ENCODE peak calls at places on chromosomes 13 and 19, in six cellular contexts. One of them, this sample, is unnamed.

GRCh38 chr13:111916201-111916600 is 150.7 kb upstream of the SOX1 start:
- DNase-seq in AG04449: no peak
- DNase-seq in body of pancreas: peak
- DNase-seq in kidney epithelial cell: no peak
- DNase-seq in AG10803: no peak
- DNase-seq in GM13977: no peak
- DNase-seq in this sample: no peak

GRCh38 chr19:48629599-48630288 is 7.4 kb downstream of the DBP start:
- DNase-seq in AG04449: no peak
- DNase-seq in body of pancreas: no peak
- DNase-seq in kidney epithelial cell: no peak
- DNase-seq in AG10803: no peak
- DNase-seq in GM13977: no peak
- DNase-seq in this sample: peak

GRCh38 chr13:32881074-32881791 is 135.0 kb upstream of the KL start:
- DNase-seq in AG04449: peak
- DNase-seq in body of pancreas: no peak
- DNase-seq in kidney epithelial cell: no peak
- DNase-seq in AG10803: peak
- DNase-seq in GM13977: no peak
- DNase-seq in this sample: no peak

GRCh38 chr13:79490846-79491245 is 9.9 kb downstream of the NDFIP2 start:
- DNase-seq in AG04449: no peak
- DNase-seq in body of pancreas: no peak
- DNase-seq in kidney epithelial cell: no peak
- DNase-seq in AG10803: no peak
- DNase-seq in GM13977: no peak
- DNase-seq in this sample: no peak

GRCh38 chr19:51079486-51080110 is 3.1 kb downstream of the KLK14 start:
- DNase-seq in AG04449: no peak
- DNase-seq in body of pancreas: peak
- DNase-seq in kidney epithelial cell: no peak
- DNase-seq in AG10803: no peak
- DNase-seq in GM13977: no peak
- DNase-seq in this sample: no peak

GRCh38 chr13:106499905-106500304 is 35.6 kb downstream of the EFNB2 start:
- DNase-seq in AG04449: no peak
- DNase-seq in body of pancreas: no peak
- DNase-seq in kidney epithelial cell: no peak
- DNase-seq in AG10803: no peak
- DNase-seq in GM13977: no peak
- DNase-seq in this sample: peak

GRCh38 chr19:48413879-48414623 is 20.6 kb downstream of the GRIN2D start:
- DNase-seq in AG04449: no peak
- DNase-seq in body of pancreas: no peak
- DNase-seq in kidney epithelial cell: no peak
- DNase-seq in AG10803: peak
- DNase-seq in GM13977: no peak
- DNase-seq in this sample: no peak

GRCh38 chr19:8340341-8341096 is 2.5 kb downstream of the KANK3 start:
- DNase-seq in AG04449: no peak
- DNase-seq in body of pancreas: no peak
- DNase-seq in kidney epithelial cell: no peak
- DNase-seq in AG10803: no peak
- DNase-seq in GM13977: peak
- DNase-seq in this sample: no peak

GRCh38 chr13:50994651-50995050 is 85.1 kb downstream of the RNASEH2B start:
- DNase-seq in AG04449: no peak
- DNase-seq in body of pancreas: no peak
- DNase-seq in kidney epithelial cell: no peak
- DNase-seq in AG10803: no peak
- DNase-seq in GM13977: no peak
- DNase-seq in this sample: no peak

GRCh38 chr19:41541990-41542584 is 33.9 kb upstream of the CEACAM21 start:
- DNase-seq in AG04449: no peak
- DNase-seq in body of pancreas: peak
- DNase-seq in kidney epithelial cell: no peak
- DNase-seq in AG10803: peak
- DNase-seq in GM13977: no peak
- DNase-seq in this sample: peak

GRCh38 chr19:33205531-33206260 is 11.6 kb downstream of the LRP3 start:
- DNase-seq in AG04449: no peak
- DNase-seq in body of pancreas: no peak
- DNase-seq in kidney epithelial cell: no peak
- DNase-seq in AG10803: no peak
- DNase-seq in GM13977: no peak
- DNase-seq in this sample: no peak

GRCh38 chr19:45498411-45499195 is at the start of gene PPM1N:
- DNase-seq in AG04449: no peak
- DNase-seq in body of pancreas: no peak
- DNase-seq in kidney epithelial cell: no peak
- DNase-seq in AG10803: peak
- DNase-seq in GM13977: peak
- DNase-seq in this sample: peak

GRCh38 chr19:15776991-15777787 is 10.3 kb upstream of the OR10H5 start:
- DNase-seq in AG04449: no peak
- DNase-seq in body of pancreas: no peak
- DNase-seq in kidney epithelial cell: no peak
- DNase-seq in AG10803: no peak
- DNase-seq in GM13977: no peak
- DNase-seq in this sample: no peak

GRCh38 chr13:32804673-32805260 is 211.5 kb upstream of the KL start:
- DNase-seq in AG04449: no peak
- DNase-seq in body of pancreas: no peak
- DNase-seq in kidney epithelial cell: no peak
- DNase-seq in AG10803: no peak
- DNase-seq in GM13977: no peak
- DNase-seq in this sample: no peak

GRCh38 chr13:74452881-74453280 is 318.7 kb upstream of the KLF12 start:
- DNase-seq in AG04449: no peak
- DNase-seq in body of pancreas: no peak
- DNase-seq in kidney epithelial cell: no peak
- DNase-seq in AG10803: no peak
- DNase-seq in GM13977: no peak
- DNase-seq in this sample: no peak

GRCh38 chr19:21084343-21084742 is 2.3 kb downstream of the ZNF714 start:
- DNase-seq in AG04449: no peak
- DNase-seq in body of pancreas: no peak
- DNase-seq in kidney epithelial cell: peak
- DNase-seq in AG10803: peak
- DNase-seq in GM13977: peak
- DNase-seq in this sample: peak

GRCh38 chr13:114219406-114219805 is 15.3 kb upstream of the CDC16 start:
- DNase-seq in AG04449: no peak
- DNase-seq in body of pancreas: no peak
- DNase-seq in kidney epithelial cell: no peak
- DNase-seq in AG10803: no peak
- DNase-seq in GM13977: no peak
- DNase-seq in this sample: no peak

DNA sequence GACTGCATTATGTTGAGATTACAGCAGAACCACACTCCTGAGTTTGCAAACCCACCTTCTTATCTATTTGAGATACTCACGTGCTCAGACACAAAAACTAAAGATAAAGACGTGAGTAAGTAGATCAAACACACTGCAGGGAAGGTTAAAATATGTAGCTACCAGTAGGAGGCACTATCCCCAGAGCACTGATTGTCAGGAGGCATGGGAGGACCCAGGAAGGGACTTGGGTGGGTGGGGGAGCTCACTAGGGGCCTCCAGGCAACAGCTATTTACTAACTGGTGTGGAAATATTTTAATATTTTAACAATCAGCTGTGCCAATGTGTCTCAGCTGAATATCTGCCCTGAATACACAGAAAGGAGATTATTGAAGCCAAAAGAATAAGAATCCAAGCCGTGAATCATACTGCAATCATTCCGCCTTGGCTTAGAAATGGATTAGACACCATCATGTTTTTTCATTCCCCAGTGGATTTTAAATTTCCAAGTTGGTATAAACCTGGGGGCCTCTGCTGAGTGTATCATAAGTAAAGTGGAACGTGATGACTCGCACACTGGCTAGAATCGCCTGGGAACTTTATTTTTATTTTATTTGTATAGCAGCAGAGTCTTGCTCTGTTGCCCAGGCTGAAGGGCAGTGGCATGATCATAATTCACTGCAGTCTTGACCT is 73.2 kb upstream of the CACNA1A start:
- DNase-seq in AG04449: peak
- DNase-seq in body of pancreas: no peak
- DNase-seq in kidney epithelial cell: no peak
- DNase-seq in AG10803: peak
- DNase-seq in GM13977: no peak
- DNase-seq in this sample: no peak
- TF ChIP-seq CTCF in AG04449: no peak
- TF ChIP-seq CTCF in body of pancreas: no peak
- TF ChIP-seq CTCF in kidney epithelial cell: no peak
- TF ChIP-seq CTCF in AG10803: peak
- TF ChIP-seq CTCF in GM13977: no peak
- TF ChIP-seq CTCF in this sample: peak

GRCh38 chr19:4386038-4386782 is 14.1 kb downstream of the SH3GL1 start:
- DNase-seq in AG04449: no peak
- DNase-seq in body of pancreas: no peak
- DNase-seq in kidney epithelial cell: no peak
- DNase-seq in AG10803: peak
- DNase-seq in GM13977: no peak
- DNase-seq in this sample: no peak
- TF ChIP-seq CTCF in AG04449: no peak
- TF ChIP-seq CTCF in body of pancreas: no peak
- TF ChIP-seq CTCF in kidney epithelial cell: no peak
- TF ChIP-seq CTCF in AG10803: peak
- TF ChIP-seq CTCF in GM13977: no peak
- TF ChIP-seq CTCF in this sample: no peak

GRCh38 chr19:16836906-16837362 is 7.7 kb downstream of the SIN3B start:
- DNase-seq in AG04449: no peak
- DNase-seq in body of pancreas: no peak
- DNase-seq in kidney epithelial cell: no peak
- DNase-seq in AG10803: no peak
- DNase-seq in GM13977: no peak
- DNase-seq in this sample: no peak

GRCh38 chr19:16841391-16841926 is 12.3 kb downstream of the SIN3B start:
- DNase-seq in AG04449: no peak
- DNase-seq in body of pancreas: no peak
- DNase-seq in kidney epithelial cell: no peak
- DNase-seq in AG10803: no peak
- DNase-seq in GM13977: no peak
- DNase-seq in this sample: no peak

GRCh38 chr19:16834747-16835146 is 5.5 kb downstream of the SIN3B start:
- DNase-seq in AG04449: no peak
- DNase-seq in body of pancreas: no peak
- DNase-seq in kidney epithelial cell: no peak
- DNase-seq in AG10803: no peak
- DNase-seq in GM13977: no peak
- DNase-seq in this sample: peak

GRCh38 chr19:16831531-16831930 is 2.3 kb downstream of the SIN3B start:
- DNase-seq in AG04449: no peak
- DNase-seq in body of pancreas: no peak
- DNase-seq in kidney epithelial cell: no peak
- DNase-seq in AG10803: no peak
- DNase-seq in GM13977: no peak
- DNase-seq in this sample: no peak

DNA sequence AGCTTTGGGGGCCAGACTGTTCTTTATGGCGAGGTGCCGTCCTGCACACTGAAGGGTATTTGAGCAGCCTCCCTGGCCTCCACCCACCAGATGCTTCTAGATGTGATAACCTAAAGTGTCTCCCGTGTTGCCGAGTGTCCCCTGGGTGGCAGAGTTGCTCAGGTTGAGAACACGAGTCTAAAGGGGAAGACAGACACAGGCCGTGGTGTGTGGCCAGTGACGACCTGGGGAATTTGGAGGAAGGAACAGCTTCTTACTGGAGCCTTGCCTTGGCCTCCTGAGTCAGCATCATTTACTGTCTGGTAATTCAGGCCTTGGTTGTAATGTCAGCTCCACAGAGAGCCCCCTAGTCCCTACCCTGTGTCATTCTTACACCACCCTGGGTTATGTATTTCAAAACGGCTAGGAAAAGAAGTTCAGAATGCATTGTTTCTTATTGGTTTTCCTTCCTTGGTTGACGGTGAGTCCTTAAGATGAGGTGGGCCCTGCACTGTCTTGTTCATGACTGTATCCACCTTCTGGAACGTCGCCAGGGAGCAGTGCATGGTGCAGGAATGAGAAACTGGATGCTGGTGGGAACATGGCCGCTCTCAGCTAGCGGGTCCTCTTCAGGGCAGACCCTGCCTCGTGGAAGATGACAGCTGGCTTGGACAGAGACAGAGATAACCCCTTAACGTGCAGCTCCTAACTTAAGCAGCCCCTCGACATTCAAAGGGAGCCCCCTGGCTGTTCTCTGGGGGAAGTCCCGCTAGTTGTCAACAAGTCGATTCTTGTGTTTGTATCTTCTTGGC is 7.1 kb downstream of the SIN3B start:
- DNase-seq in AG04449: no peak
- DNase-seq in body of pancreas: no peak
- DNase-seq in kidney epithelial cell: no peak
- DNase-seq in AG10803: no peak
- DNase-seq in GM13977: peak
- DNase-seq in this sample: peak
- TF ChIP-seq CTCF in AG04449: no peak
- TF ChIP-seq CTCF in body of pancreas: no peak
- TF ChIP-seq CTCF in kidney epithelial cell: peak
- TF ChIP-seq CTCF in AG10803: peak
- TF ChIP-seq CTCF in GM13977: peak
- TF ChIP-seq CTCF in this sample: no peak

GRCh38 chr13:46143239-46143701 is 38.4 kb upstream of the CPB2 start:
- DNase-seq in AG04449: no peak
- DNase-seq in body of pancreas: no peak
- DNase-seq in kidney epithelial cell: no peak
- DNase-seq in AG10803: no peak
- DNase-seq in GM13977: no peak
- DNase-seq in this sample: no peak

GRCh38 chr13:46149272-46150133 is 32.5 kb downstream of the LCP1 start:
- DNase-seq in AG04449: no peak
- DNase-seq in body of pancreas: no peak
- DNase-seq in kidney epithelial cell: no peak
- DNase-seq in AG10803: peak
- DNase-seq in GM13977: no peak
- DNase-seq in this sample: peak

GRCh38 chr13:46150134-46150693 is 31.8 kb downstream of the LCP1 start:
- DNase-seq in AG04449: no peak
- DNase-seq in body of pancreas: no peak
- DNase-seq in kidney epithelial cell: no peak
- DNase-seq in AG10803: no peak
- DNase-seq in GM13977: no peak
- DNase-seq in this sample: no peak

GRCh38 chr13:46145950-46146349 is 36.0 kb downstream of the LCP1 start:
- DNase-seq in AG04449: no peak
- DNase-seq in body of pancreas: no peak
- DNase-seq in kidney epithelial cell: no peak
- DNase-seq in AG10803: no peak
- DNase-seq in GM13977: no peak
- DNase-seq in this sample: no peak

DNA sequence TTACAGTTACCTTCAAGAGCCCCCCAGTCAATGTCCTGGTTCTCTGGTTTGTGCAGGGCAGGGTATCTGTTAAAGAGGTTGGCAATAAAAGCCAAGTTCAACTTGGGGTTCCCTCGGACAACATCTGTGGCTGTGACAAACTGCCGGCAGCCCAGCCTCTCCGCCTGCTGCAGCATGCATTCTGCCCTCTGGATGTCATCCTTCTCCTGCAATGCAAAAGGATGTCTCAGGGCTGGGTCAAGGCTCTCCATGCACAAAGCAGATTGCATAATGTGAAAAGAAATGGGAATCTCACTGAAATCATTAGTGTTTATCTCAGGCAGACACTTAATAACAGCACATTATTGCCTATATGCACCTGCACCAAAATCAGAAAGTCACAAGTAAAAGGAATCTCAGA is 35.1 kb downstream of the LCP1 start:
- DNase-seq in AG04449: no peak
- DNase-seq in body of pancreas: no peak
- DNase-seq in kidney epithelial cell: no peak
- DNase-seq in AG10803: peak
- DNase-seq in GM13977: no peak
- DNase-seq in this sample: no peak
- TF ChIP-seq CTCF in AG04449: peak
- TF ChIP-seq CTCF in body of pancreas: no peak
- TF ChIP-seq CTCF in kidney epithelial cell: peak
- TF ChIP-seq CTCF in AG10803: peak
- TF ChIP-seq CTCF in GM13977: no peak
- TF ChIP-seq CTCF in this sample: no peak